ENCODE peak calls at places on chromosomes 12 and 14, in eight cellular contexts. B is HepG2, V is ovary, C is OCI-LY7, K is body of pancreas, F is PC-3, X is GM23338, U is IMR-90. R is an unnamed sample.

GRCh38 chr14:77376380-77376770 is 519 bp downstream of the TMED8 start:
- DNase-seq in B (no peak), V (peak; percentile 23), C (peak; percentile 44), K (peak; percentile 5), F (peak; percentile 27), X (peak; percentile 49), U (no peak), R (peak; percentile 34)

GRCh38 chr14:106436310-106436905 is 910.0 kb downstream of the TMEM121 start:
- DNase-seq in B (no peak), V (no peak), C (peak; percentile 42), K (peak; percentile 34), F (no peak), X (peak; percentile 39), U (no peak), R (peak; percentile 1)

GRCh38 chr14:88553886-88554457 is 835 bp downstream of the PTPN21 start:
- DNase-seq in B (no peak), V (peak; percentile 21), C (no peak), K (peak; percentile 22), F (peak; percentile 36), X (peak; percentile 15), U (peak; percentile 8), R (peak; percentile 23)

GRCh38 chr14:89365071-89365801 is 51.8 kb downstream of the FOXN3 start:
- DNase-seq in B (no peak), V (no peak), C (peak; percentile 82), K (peak; percentile 51), F (no peak), X (no peak), U (peak; percentile 59), R (no peak)

GRCh38 chr14:24339284-24340151 is at the start of gene RIPK3:
- DNase-seq in B (no peak), V (no peak), C (peak; percentile 70), K (peak; percentile 78), F (no peak), X (peak; percentile 72), U (no peak), R (no peak)

GRCh38 chr14:33996450-33996849 is 45.6 kb upstream of the EGLN3 start:
- DNase-seq in B (no peak), V (no peak), C (no peak), K (no peak), F (no peak), X (no peak), U (no peak), R (no peak)

GRCh38 chr14:47555333-47555732 is 120.1 kb downstream of the MDGA2 start:
- DNase-seq in B (no peak), V (no peak), C (no peak), K (no peak), F (no peak), X (no peak), U (no peak), R (no peak)

GRCh38 chr12:42221722-42222121 is 16.3 kb downstream of the YAF2 start:
- DNase-seq in B (no peak), V (no peak), C (no peak), K (no peak), F (no peak), X (no peak), U (no peak), R (no peak)

GRCh38 chr12:11727133-11727664 is 77.7 kb downstream of the ETV6 start:
- DNase-seq in B (peak; percentile 56), V (no peak), C (peak; percentile 84), K (no peak), F (no peak), X (no peak), U (no peak), R (no peak)

GRCh38 chr12:15322164-15323054 is at the start of gene PTPRO:
- DNase-seq in B (no peak), V (no peak), C (no peak), K (no peak), F (no peak), X (peak; percentile 79), U (no peak), R (peak; percentile 58)

GRCh38 chr12:41061189-41061588 is 126.9 kb upstream of the PDZRN4 start:
- DNase-seq in B (no peak), V (no peak), C (no peak), K (no peak), F (no peak), X (no peak), U (no peak), R (peak; percentile 2)

GRCh38 chr12:51351913-51352532 is 5.5 kb upstream of the CELA1 start:
- DNase-seq in B (peak; percentile 30), V (no peak), C (peak; percentile 48), K (peak; percentile 77), F (peak; percentile 53), X (peak; percentile 94), U (peak; percentile 66), R (peak; percentile 91)

GRCh38 chr12:62335057-62335456 is 74.9 kb downstream of the USP15 start:
- DNase-seq in B (no peak), V (no peak), C (no peak), K (no peak), F (no peak), X (no peak), U (no peak), R (no peak)

GRCh38 chr12:63276537-63277365 is 125.8 kb upstream of the AVPR1A start:
- DNase-seq in B (peak; percentile 44), V (no peak), C (peak; percentile 21), K (peak; percentile 56), F (peak; percentile 77), X (peak; percentile 86), U (peak; percentile 4), R (peak; percentile 64)

GRCh38 chr12:52531563-52532300 is 11.5 kb upstream of the KRT5 start:
- DNase-seq in B (no peak), V (no peak), C (no peak), K (peak; percentile 50), F (no peak), X (no peak), U (no peak), R (no peak)

GRCh38 chr14:54435500-54435981 is 5.6 kb downstream of the CNIH1 start:
- DNase-seq in B (no peak), V (no peak), C (no peak), K (no peak), F (peak; percentile 96), X (no peak), U (peak; percentile 84), R (peak; percentile 73)

GRCh38 chr12:46933947-46934346 is 108.2 kb upstream of the SLC38A4 start:
- DNase-seq in B (peak; percentile 49), V (no peak), C (peak; percentile 7), K (peak; percentile 20), F (peak; percentile 77), X (peak; percentile 59), U (peak; percentile 77), R (peak; percentile 59)

GRCh38 chr12:93848453-93849120 is 171.4 kb downstream of the CRADD start:
- DNase-seq in B (no peak), V (no peak), C (peak; percentile 48), K (peak; percentile 47), F (peak; percentile 13), X (no peak), U (no peak), R (no peak)

GRCh38 chr12:112170376-112170775 is 45.0 kb downstream of the TRAFD1 start:
- DNase-seq in B (no peak), V (no peak), C (peak; percentile 26), K (no peak), F (peak; percentile 44), X (peak; percentile 60), U (no peak), R (no peak)

GRCh38 chr14:102195446-102195845 is 55.7 kb downstream of the WDR20 start:
- DNase-seq in B (no peak), V (no peak), C (no peak), K (no peak), F (no peak), X (no peak), U (peak; percentile 22), R (no peak)

GRCh38 chr14:75968461-75968860 is 13.3 kb downstream of the TGFB3 start:
- DNase-seq in B (no peak), V (peak; percentile 27), C (no peak), K (no peak), F (no peak), X (no peak), U (no peak), R (no peak)

GRCh38 chr12:115694564-115694963 is 582.9 kb downstream of the MED13L start:
- DNase-seq in B (no peak), V (no peak), C (no peak), K (no peak), F (no peak), X (no peak), U (no peak), R (no peak)
- H3K27ac ChIP-seq in B (no peak overlapping the region), V (no peak overlapping the region), C (no peak overlapping the region), K (no peak overlapping the region), F (no peak overlapping the region), X (no peak overlapping the region), U (no peak overlapping the region), R (no peak overlapping the region)

DNA sequence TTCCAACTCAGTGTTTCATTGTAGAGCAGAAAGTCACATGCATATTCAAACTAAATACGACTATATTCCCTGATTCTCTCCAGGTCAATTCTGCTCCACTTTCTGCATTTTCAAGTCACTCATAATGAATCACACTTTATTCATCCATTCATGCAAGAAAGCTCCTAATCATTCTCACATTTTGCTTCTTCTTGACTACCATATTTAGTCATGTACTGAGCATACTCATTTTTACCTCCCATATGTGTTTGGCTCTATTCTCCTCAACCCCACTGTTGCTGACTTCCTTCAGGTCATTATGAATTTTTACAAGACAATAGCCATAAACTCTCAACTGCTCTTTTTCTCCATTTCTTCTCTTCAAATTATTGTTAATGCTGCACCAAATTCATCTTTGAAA is 43.3 kb upstream of the PIK3C2G start:
- DNase-seq in B (no peak), V (no peak), C (no peak), K (no peak), F (peak; percentile 5), X (no peak), U (peak; percentile 0), R (no peak)
- H3K4me3 ChIP-seq in B (no peak overlapping the region), V (no peak overlapping the region), C (no peak overlapping the region), K (no peak overlapping the region), F (no peak overlapping the region), X (no peak overlapping the region), U (no peak overlapping the region), R (no peak overlapping the region)

GRCh38 chr12:132593938-132594358 is 16.4 kb downstream of the LRCOL1 start:
- DNase-seq in B (peak; percentile 96), V (peak; percentile 90), C (peak; percentile 89), K (peak; percentile 94), F (peak; percentile 99), X (peak; percentile 98), U (peak; percentile 84), R (peak; percentile 94)
- H3K27ac ChIP-seq in B (no peak overlapping the region), V (no peak overlapping the region), C (no peak overlapping the region), K (no peak overlapping the region), F (no peak overlapping the region), X (no peak overlapping the region), U (no peak overlapping the region), R (no peak overlapping the region)

GRCh38 chr12:28899951-28900350 is 249.1 kb upstream of the FAR2 start:
- DNase-seq in B (no peak), V (no peak), C (no peak), K (no peak), F (peak; percentile 99), X (no peak), U (peak; percentile 97), R (no peak)
- H3K4me3 ChIP-seq in B (no peak overlapping the region), V (no peak overlapping the region), C (no peak overlapping the region), K (no peak overlapping the region), F (no peak overlapping the region), X (no peak overlapping the region), U (no peak overlapping the region), R (no peak overlapping the region)

GRCh38 chr12:14243941-14244340 is 121.5 kb upstream of the ATF7IP start:
- DNase-seq in B (no peak), V (no peak), C (no peak), K (no peak), F (no peak), X (no peak), U (no peak), R (no peak)
- H3K27ac ChIP-seq in B (no peak overlapping the region), V (no peak overlapping the region), C (no peak overlapping the region), K (no peak overlapping the region), F (no peak overlapping the region), X (no peak overlapping the region), U (no peak overlapping the region), R (no peak overlapping the region)

R was measured in mesendoderm.